ENCODE peak calls at places on chromosomes 16 and 17, in four cellular contexts. J is foreskin fibroblast; X is stimulated activated naive CD8-positive, alpha-beta T cell treated with anti-CD3 and anti-CD28 coated beads, Interleukin-15, Interleukin-2, amounts not matched to agents 100 U/mL and 50 U/mL, for 24 hours; Z is hepatocyte. U is an unnamed sample.

GRCh38 chr16:81901483-81901882 is 109.8 kb downstream of the SDR42E1 start:
- DNase-seq in Z (no peak), J (peak), X (no peak), U (no peak)

GRCh38 chr17:34261568-34261967 is 6.5 kb downstream of the CCL2 start:
- DNase-seq in Z (no peak), X (no peak), J (no peak), U (no peak)

GRCh38 chr17:66429680-66430079 is 127.3 kb downstream of the PRKCA start:
- DNase-seq in X (no peak), Z (no peak), J (no peak), U (no peak)

GRCh38 chr17:31052187-31052889 is 42.4 kb upstream of the NF1 start:
- DNase-seq in Z (no peak), X (no peak), J (peak), U (peak)

GRCh38 chr17:2710804-2711607 is 558 bp downstream of the CLUH start:
- DNase-seq in Z (peak), J (peak), X (peak), U (no peak)

GRCh38 chr17:37361543-37361942 is 14.2 kb upstream of the C17orf78 start:
- DNase-seq in X (no peak), Z (peak), J (peak), U (no peak)

GRCh38 chr17:44094701-44095387 is 24.3 kb downstream of the G6PC3 start:
- DNase-seq in X (no peak), J (no peak), Z (no peak), U (no peak)

GRCh38 chr17:72182256-72182890 is 61.6 kb downstream of the SOX9 start:
- DNase-seq in Z (no peak), J (no peak), X (no peak), U (no peak)

GRCh38 chr17:48873212-48873611 is 19.4 kb upstream of the ATP5MC1 start:
- DNase-seq in X (no peak), J (no peak), Z (peak), U (no peak)

GRCh38 chr16:67801889-67802288 is 4.5 kb downstream of the RANBP10 start:
- DNase-seq in X (peak), J (no peak), Z (no peak), U (no peak)

GRCh38 chr17:80847506-80848230 is 144.0 kb upstream of the CHMP6 start:
- DNase-seq in J (no peak), Z (no peak), X (peak), U (no peak)

GRCh38 chr17:58324409-58325288 is 3.9 kb downstream of the TSPOAP1 start:
- DNase-seq in X (no peak), Z (peak), J (no peak), U (no peak)

GRCh38 chr16:1089822-1090619 is 6.0 kb downstream of the C1QTNF8 start:
- DNase-seq in J (no peak), X (no peak), Z (peak), U (no peak)

GRCh38 chr16:30649725-30650368 is 913 bp upstream of the PRR14 start:
- DNase-seq in X (peak), J (no peak), Z (no peak), U (no peak)

GRCh38 chr16:79618041-79618711 is 17.6 kb upstream of the MAF start:
- DNase-seq in X (no peak), J (no peak), Z (no peak), U (no peak)

GRCh38 chr17:44038604-44039007 is 23.8 kb upstream of the TMEM101 start:
- DNase-seq in X (no peak), Z (peak), J (no peak), U (no peak)

GRCh38 chr17:1179635-1180433 is at the start of gene ABR:
- DNase-seq in X (peak), Z (peak), J (peak), U (no peak)

GRCh38 chr17:62666801-62667591 is 39.5 kb downstream of the MRC2 start:
- DNase-seq in X (no peak), Z (no peak), J (no peak), U (no peak)

GRCh38 chr16:11159189-11159588 is 96.8 kb downstream of the SOCS1 start:
- DNase-seq in Z (no peak), J (no peak), X (no peak), U (no peak)

GRCh38 chr16:63617990-63618763 is 1503.7 kb downstream of the CDH11 start:
- DNase-seq in J (no peak), X (no peak), Z (no peak), U (no peak)

GRCh38 chr16:1341495-1342388 is 8.3 kb downstream of the BAIAP3 start:
- DNase-seq in J (no peak), Z (no peak), X (no peak), U (no peak)

GRCh38 chr17:50059256-50059655 is 3.3 kb downstream of the ITGA3 start:
- DNase-seq in J (no peak), X (no peak), Z (no peak), U (no peak)

U was measured in smooth muscle cell of the brain vasculature.